ENCODE peak calls at places on chromosomes 6 and 20, in six cellular contexts. T is neuronal stem cell, B is H9, J is IMR-90, F is H1, U is mesenchymal stem cell. X is an unnamed sample.

GRCh38 chr6:118708055-118708454 is 56.7 kb upstream of the CEP85L start:
- DNase-seq in J (peak), T (no peak), U (peak), F (no peak), B (no peak), X (peak)

GRCh38 chr6:20182926-20183521 is 29.2 kb downstream of the MBOAT1 start:
- DNase-seq in U (no peak), F (no peak), J (peak), T (no peak), B (no peak), X (no peak)

GRCh38 chr6:5640614-5641013 is 366.1 kb downstream of the NRN1 start:
- DNase-seq in F (no peak), T (no peak), U (no peak), B (no peak), J (no peak), X (no peak)

GRCh38 chr20:38995536-38996044 is 33.4 kb downstream of the DHX35 start:
- DNase-seq in T (no peak), F (no peak), B (no peak), U (no peak), J (no peak), X (no peak)

GRCh38 chr6:43737272-43738081 is 32.5 kb upstream of the VEGFA start:
- DNase-seq in F (no peak), T (no peak), J (peak), U (peak), B (peak), X (peak)

GRCh38 chr6:161272600-161273355 is 1.1 kb downstream of the AGPAT4 start:
- DNase-seq in U (peak), T (peak), J (peak), F (no peak), B (peak), X (peak)

GRCh38 chr6:21604081-21604480 is 10.5 kb downstream of the SOX4 start:
- DNase-seq in U (no peak), B (no peak), F (no peak), T (no peak), J (no peak), X (no peak)

GRCh38 chr6:5025911-5026819 is 22.3 kb upstream of the RPP40 start:
- DNase-seq in T (peak), F (peak), J (peak), U (peak), B (peak), X (peak)

GRCh38 chr20:38674178-38675133 is 49.8 kb upstream of the SLC32A1 start:
- DNase-seq in J (peak), B (peak), T (peak), F (peak), U (peak), X (peak)

GRCh38 chr6:112223070-112223861 is 31.1 kb downstream of the LAMA4 start:
- DNase-seq in F (no peak), T (no peak), J (peak), B (no peak), U (peak), X (no peak)

GRCh38 chr20:13960525-13960924 is 29.9 kb downstream of the SEL1L2 start:
- DNase-seq in U (no peak), B (no peak), T (no peak), F (no peak), J (no peak), X (no peak)

GRCh38 chr6:113402541-113402940 is 454.6 kb upstream of the MARCKS start:
- DNase-seq in T (no peak), J (no peak), B (no peak), F (no peak), U (no peak), X (no peak)

GRCh38 chr20:40628877-40629276 is 60.2 kb downstream of the MAFB start:
- DNase-seq in T (no peak), J (no peak), F (no peak), U (no peak), B (no peak), X (peak)

GRCh38 chr6:52931351-52931750 is 21.9 kb upstream of the GSTA3 start:
- DNase-seq in F (no peak), B (no peak), U (no peak), T (no peak), J (no peak), X (no peak)

GRCh38 chr6:157217894-157218370 is 105.4 kb downstream of the TMEM242 start:
- DNase-seq in T (no peak), J (no peak), B (no peak), F (no peak), U (no peak), X (no peak)

GRCh38 chr6:112665114-112665513 is 318.0 kb downstream of the RFPL4B start:
- DNase-seq in F (no peak), B (no peak), U (peak), T (no peak), J (peak), X (no peak)

GRCh38 chr6:165573671-165574070 is 89.4 kb downstream of the PDE10A start:
- DNase-seq in J (peak), F (no peak), B (no peak), U (peak), T (no peak), X (peak)

GRCh38 chr6:111605100-111605748 is 454 bp downstream of the TRAF3IP2 start:
- DNase-seq in J (peak), F (peak), B (peak), U (peak), T (no peak), X (peak)

GRCh38 chr6:15378272-15378671 is 132.4 kb downstream of the JARID2 start:
- DNase-seq in B (no peak), T (no peak), J (no peak), F (no peak), U (no peak), X (no peak)

GRCh38 chr20:6940052-6940451 is 172.6 kb downstream of the BMP2 start:
- DNase-seq in B (peak), J (no peak), U (no peak), F (peak), T (peak), X (peak)

GRCh38 chr20:24620937-24621519 is 151.6 kb downstream of the SYNDIG1 start:
- DNase-seq in F (no peak), B (no peak), T (no peak), J (no peak), U (no peak), X (no peak)
- H2BK15ac ChIP-seq in F (no peak), B (no peak), T (no peak), J (no peak), U (no peak), X (no peak)

DNA sequence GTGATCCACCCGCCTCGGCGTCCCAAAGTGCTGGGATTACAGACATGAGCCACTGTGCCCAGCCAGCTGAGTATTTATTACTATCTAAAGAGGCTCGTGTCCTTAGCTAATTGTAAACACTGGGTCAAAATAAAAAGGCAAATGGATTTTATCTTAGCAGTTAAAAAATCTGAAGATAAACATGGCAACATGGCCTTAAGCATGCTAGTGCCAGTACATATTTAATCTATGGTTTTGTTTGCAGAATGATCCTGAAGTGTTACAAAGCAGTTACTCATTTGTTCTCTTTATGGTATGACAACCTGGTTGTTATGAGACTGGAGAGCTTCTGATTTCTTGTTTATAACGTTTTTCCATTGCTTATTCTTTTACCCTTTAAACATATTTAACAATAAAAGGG is 3.9 kb upstream of the KIAA0408 start:
- DNase-seq in F (no peak), J (peak), B (no peak), U (peak), T (no peak), X (no peak)
- H2BK15ac ChIP-seq in F (no peak), J (no peak), B (no peak), U (no peak), T (no peak), X (no peak)

GRCh38 chr6:65900928-65901327 is 193.9 kb upstream of the EYS start:
- DNase-seq in T (no peak), U (no peak), F (no peak), J (no peak), B (no peak), X (no peak)

GRCh38 chr6:65896140-65896539 is 189.1 kb upstream of the EYS start:
- DNase-seq in F (no peak), T (no peak), B (no peak), J (no peak), U (no peak), X (no peak)
- H2BK15ac ChIP-seq in F (no peak), T (no peak), B (no peak), J (no peak), U (no peak), X (no peak)

GRCh38 chr6:64175311-64175710 is 539.7 kb downstream of the PHF3 start:
- DNase-seq in B (no peak), T (no peak), J (no peak), U (no peak), F (no peak), X (no peak)

DNA sequence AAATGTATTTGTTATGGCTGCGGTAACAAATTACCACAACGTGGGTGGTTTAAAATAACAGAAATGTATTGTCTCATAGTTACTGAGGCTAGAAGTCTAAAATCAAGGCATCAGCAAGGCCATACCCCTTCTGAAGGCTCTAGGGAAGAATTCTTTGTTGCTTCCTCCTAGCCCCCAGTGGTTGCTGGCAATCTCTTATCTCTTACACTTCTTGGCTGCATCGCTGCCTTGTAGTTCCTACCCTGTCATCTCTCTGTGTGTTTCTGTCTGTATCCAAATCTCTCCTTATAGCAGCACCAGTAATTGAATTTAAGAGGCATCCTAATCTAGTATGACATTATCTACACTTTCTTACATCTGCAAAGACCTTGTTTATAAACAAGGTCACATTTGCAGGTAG is 534.7 kb downstream of the PHF3 start:
- DNase-seq in T (no peak), F (no peak), J (peak), U (no peak), B (no peak), X (peak)
- H2BK15ac ChIP-seq in T (no peak), F (no peak), J (no peak), U (no peak), B (no peak), X (no peak)

GRCh38 chr6:33034554-33034953 is 25.2 kb upstream of the HLA-DOA start:
- DNase-seq in J (no peak), F (no peak), B (no peak), U (no peak), T (no peak), X (no peak)
- H2BK15ac ChIP-seq in J (no peak), F (no peak), B (no peak), U (no peak), T (no peak), X (no peak)

GRCh38 chr6:88047510-88048150 is at the start of gene SPACA1:
- DNase-seq in J (no peak), U (no peak), F (no peak), B (peak), T (no peak), X (no peak)

GRCh38 chr6:88044530-88044929 is 3.1 kb upstream of the SPACA1 start:
- DNase-seq in U (no peak), J (no peak), B (no peak), F (no peak), T (no peak), X (no peak)

GRCh38 chr6:88048556-88048955 is 915 bp downstream of the SPACA1 start:
- DNase-seq in B (no peak), F (no peak), T (no peak), J (no peak), U (no peak), X (no peak)

GRCh38 chr6:88045521-88046136 is 2.0 kb upstream of the SPACA1 start:
- DNase-seq in F (no peak), U (no peak), B (no peak), J (no peak), T (peak), X (no peak)

GRCh38 chr6:88050140-88050818 is 2.6 kb downstream of the SPACA1 start:
- DNase-seq in T (no peak), U (no peak), F (no peak), B (no peak), J (no peak), X (no peak)
- H2BK15ac ChIP-seq in T (no peak), U (no peak), F (no peak), B (no peak), J (no peak), X (no peak)

GRCh38 chr6:159722655-159723054 is 4.7 kb upstream of the WTAP start:
- DNase-seq in U (no peak), F (no peak), B (no peak), T (no peak), J (no peak), X (no peak)

GRCh38 chr6:159718634-159719033 is 8.7 kb upstream of the WTAP start:
- DNase-seq in T (no peak), U (no peak), F (no peak), J (no peak), B (no peak), X (peak)

GRCh38 chr6:159723259-159723658 is 4.0 kb upstream of the WTAP start:
- DNase-seq in J (no peak), T (no peak), F (no peak), U (no peak), B (no peak), X (peak)

GRCh38 chr6:159719287-159719686 is 8.0 kb upstream of the WTAP start:
- DNase-seq in J (peak), T (no peak), F (no peak), U (no peak), B (no peak), X (no peak)

DNA sequence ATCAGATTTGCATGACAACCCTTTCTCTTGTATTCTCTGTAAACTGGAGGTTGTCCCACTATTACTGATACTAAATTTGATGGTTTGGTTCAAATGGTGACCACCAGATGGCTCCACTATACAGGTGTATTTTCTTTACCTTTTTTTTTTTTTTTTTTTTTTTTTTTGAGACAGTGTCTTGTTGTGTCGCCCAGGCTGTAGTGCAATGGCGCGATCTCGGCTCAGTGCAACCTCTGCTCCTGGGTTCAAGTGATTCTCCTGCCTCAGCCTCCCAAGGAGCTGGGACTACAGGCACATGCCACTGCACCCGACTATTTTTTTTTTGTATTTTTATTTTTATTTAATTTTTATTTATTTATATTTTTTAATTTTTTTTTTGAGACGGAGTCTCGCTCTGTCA is 6.6 kb upstream of the WTAP start:
- DNase-seq in B (no peak), F (no peak), U (peak), J (no peak), T (peak), X (peak)
- H2BK15ac ChIP-seq in B (no peak), F (no peak), U (no peak), J (no peak), T (no peak), X (no peak)

X was measured in mesendoderm.